ENCODE peak calls at places on chromosomes 5 and 9, in nine cellular contexts. O is tibial nerve, T is neural progenitor cell, L is OCI-LY7, Y is HCT116, K is ovary, Z is GM23338, F is endodermal cell, A is aorta. B is an unnamed sample. For H3K4me1, the result is how much of the 10 kb centered on the place peaks cover.

GRCh38 chr5:112163435-112163834 is 255.6 kb downstream of the EPB41L4A start:
- DNase-seq in O (no peak), T (no peak), L (no peak), Y (no peak), K (no peak), Z (no peak), F (no peak), A (no peak), B (no peak)

GRCh38 chr5:172731286-172732073 is 39.5 kb downstream of the DUSP1 start:
- DNase-seq in O (no peak), T (no peak), L (no peak), Y (peak), K (no peak), Z (no peak), F (peak), A (peak), B (peak)

GRCh38 chr9:128101690-128102089 is 25.8 kb downstream of the PTGES2 start:
- DNase-seq in O (no peak), T (no peak), L (no peak), Y (no peak), K (peak), Z (no peak), F (no peak), A (peak), B (no peak)

GRCh38 chr5:146751054-146751453 is 127.5 kb downstream of the PPP2R2B start:
- DNase-seq in O (no peak), T (no peak), L (no peak), Y (no peak), K (no peak), Z (no peak), F (no peak), A (no peak), B (no peak)

GRCh38 chr9:82424599-82424998 is 436.0 kb downstream of the SPATA31D1 start:
- DNase-seq in O (no peak), T (no peak), L (no peak), Y (no peak), K (no peak), Z (no peak), F (no peak), A (no peak), B (no peak)

GRCh38 chr9:130480673-130481072 is 35.9 kb downstream of the ASS1 start:
- DNase-seq in O (no peak), T (peak), L (no peak), Y (no peak), K (no peak), Z (peak), F (peak), A (no peak), B (no peak)

GRCh38 chr9:4235951-4236804 is 63.7 kb downstream of the GLIS3 start:
- DNase-seq in O (no peak), T (no peak), L (no peak), Y (peak), K (no peak), Z (no peak), F (peak), A (no peak), B (no peak)

GRCh38 chr5:133565993-133566392 is 46.3 kb downstream of the FSTL4 start:
- DNase-seq in O (peak), T (peak), L (peak), Y (no peak), K (no peak), Z (peak), F (peak), A (no peak), B (peak)

GRCh38 chr5:27158775-27159174 is 120.4 kb upstream of the CDH9 start:
- DNase-seq in O (no peak), T (no peak), L (no peak), Y (no peak), K (no peak), Z (no peak), F (no peak), A (no peak), B (no peak)

GRCh38 chr9:74721696-74722660 is 165.7 kb downstream of the TRPM6 start:
- DNase-seq in O (no peak), T (no peak), L (no peak), Y (no peak), K (no peak), Z (no peak), F (no peak), A (no peak), B (no peak)

GRCh38 chr9:74724317-74724716 is 163.4 kb downstream of the TRPM6 start:
- DNase-seq in O (no peak), T (no peak), L (no peak), Y (no peak), K (no peak), Z (no peak), F (no peak), A (no peak), B (no peak)

GRCh38 chr9:74729129-74729710 is 158.5 kb downstream of the TRPM6 start:
- DNase-seq in O (no peak), T (peak), L (no peak), Y (no peak), K (no peak), Z (no peak), F (no peak), A (no peak), B (no peak)

GRCh38 chr9:74726581-74726980 is 161.1 kb downstream of the TRPM6 start:
- DNase-seq in O (no peak), T (no peak), L (no peak), Y (no peak), K (no peak), Z (no peak), F (no peak), A (no peak), B (no peak)
- H3K4me1 ChIP-seq in O (under half), T (under half), L (under half), Y (under half), K (under half), Z (under half), F (under half), A (under half), B (under half)

GRCh38 chr5:170311856-170312405 is 14.4 kb upstream of the LCP2 start:
- DNase-seq in O (no peak), T (no peak), L (no peak), Y (no peak), K (no peak), Z (no peak), F (no peak), A (no peak), B (no peak)

GRCh38 chr5:170315154-170315553 is 17.6 kb upstream of the LCP2 start:
- DNase-seq in O (peak), T (peak), L (no peak), Y (no peak), K (peak), Z (no peak), F (no peak), A (peak), B (no peak)

GRCh38 chr5:170314696-170315095 is 17.1 kb upstream of the LCP2 start:
- DNase-seq in O (no peak), T (no peak), L (no peak), Y (no peak), K (no peak), Z (no peak), F (no peak), A (no peak), B (no peak)

GRCh38 chr5:170312666-170313065 is 15.1 kb upstream of the LCP2 start:
- DNase-seq in O (no peak), T (no peak), L (no peak), Y (no peak), K (no peak), Z (no peak), F (no peak), A (no peak), B (no peak)

GRCh38 chr5:170313344-170313743 is 15.8 kb upstream of the LCP2 start:
- DNase-seq in O (no peak), T (no peak), L (no peak), Y (no peak), K (no peak), Z (no peak), F (no peak), A (no peak), B (no peak)
- H3K4me1 ChIP-seq in O (under half), T (under half), L (under half), Y (under half), K (under half), Z (under half), F (under half), A (under half), B (under half)

GRCh38 chr5:178429541-178430186 is 160.5 kb downstream of the COL23A1 start:
- DNase-seq in O (no peak), T (no peak), L (no peak), Y (no peak), K (no peak), Z (no peak), F (no peak), A (no peak), B (no peak)
- H3K4me1 ChIP-seq in O (under half), T (under half), L (under half), Y (under half), K (under half), Z (under half), F (under half), A (under half), B (under half)

GRCh38 chr5:116561658-116562057 is 13.0 kb downstream of the SEMA6A start:
- DNase-seq in O (no peak), T (no peak), L (no peak), Y (no peak), K (no peak), Z (no peak), F (no peak), A (no peak), B (no peak)
- H3K4me1 ChIP-seq in O (under half), T (half or more), L (under half), Y (under half), K (under half), Z (half or more), F (under half), A (under half), B (under half)

DNA sequence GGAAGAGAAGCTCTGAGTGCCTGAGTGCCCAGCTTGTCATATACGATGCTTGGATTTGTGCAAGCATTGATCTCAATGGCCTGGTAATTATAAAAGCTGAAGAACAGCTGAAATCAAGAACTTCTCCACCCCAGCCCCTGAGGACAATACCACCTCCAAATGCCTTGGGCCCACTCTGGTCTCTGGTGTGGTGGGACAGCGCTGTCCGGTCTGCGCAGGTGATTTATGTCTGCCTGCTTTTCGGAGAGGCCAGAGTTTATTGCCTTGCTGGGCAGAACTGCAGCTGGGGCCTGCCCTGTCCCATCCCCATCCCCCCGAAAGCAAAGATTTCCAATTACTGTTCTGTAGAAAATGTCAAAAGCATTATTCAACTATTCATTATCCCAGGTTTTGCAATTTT is 1.1 kb upstream of the PDZD2 start:
- DNase-seq in O (no peak), T (no peak), L (no peak), Y (no peak), K (no peak), Z (no peak), F (no peak), A (no peak), B (no peak)
- H3K4me1 ChIP-seq in O (under half), T (under half), L (under half), Y (under half), K (under half), Z (under half), F (under half), A (under half), B (under half)

DNA sequence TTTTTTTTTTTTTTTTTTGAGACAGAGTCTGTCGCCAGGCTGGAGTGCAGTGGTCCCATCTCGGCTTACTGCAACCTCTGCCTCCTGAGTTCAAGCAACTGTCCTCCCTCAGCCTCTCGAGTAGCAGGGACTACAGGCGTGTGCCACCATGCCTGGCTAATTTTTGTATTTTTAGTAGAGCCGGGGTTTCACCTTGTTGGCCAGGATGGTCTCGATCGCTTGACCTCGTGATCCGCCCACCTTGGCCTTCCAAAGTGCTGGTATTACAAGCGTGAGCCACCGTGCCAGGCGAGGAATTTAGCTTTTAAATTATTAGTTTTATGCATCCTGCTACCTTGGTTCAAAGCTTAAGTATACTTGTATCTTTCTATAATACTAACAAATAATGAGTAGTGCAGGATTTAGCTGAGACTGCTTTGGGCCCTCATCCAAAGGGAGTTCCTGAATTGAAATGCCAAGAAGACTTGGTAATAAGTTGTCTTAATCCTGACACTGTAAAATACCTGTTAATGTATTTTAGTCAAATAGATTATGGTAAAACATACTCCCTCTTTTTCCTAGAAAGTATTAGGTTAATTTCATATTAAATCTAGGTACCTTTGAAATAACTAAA is 5.0 kb downstream of the CDC42SE2 start:
- DNase-seq in O (no peak), T (no peak), L (no peak), Y (no peak), K (no peak), Z (no peak), F (no peak), A (no peak), B (no peak)
- H3K4me1 ChIP-seq in O (under half), T (under half), L (half or more), Y (under half), K (under half), Z (under half), F (under half), A (under half), B (under half)

DNA sequence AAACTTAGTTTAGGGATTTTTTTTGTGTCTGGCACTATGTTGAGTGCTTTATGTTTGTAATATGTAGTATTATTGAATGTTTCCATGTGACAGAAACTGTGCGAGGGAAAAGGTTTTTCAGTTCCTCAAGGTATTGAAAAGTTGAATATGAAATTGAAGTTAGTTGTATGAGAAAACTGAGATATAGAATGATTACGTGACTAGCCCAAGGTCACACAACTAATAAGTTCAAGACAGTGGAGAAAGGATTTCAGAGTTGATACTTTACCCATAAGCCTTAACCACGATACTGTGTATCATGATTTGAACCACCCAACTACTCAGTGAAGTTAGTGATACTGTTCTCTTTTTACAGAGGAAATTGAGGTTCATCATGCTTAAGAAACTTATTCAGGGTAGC is 5.7 kb downstream of the NIPBL start:
- DNase-seq in O (no peak), T (no peak), L (no peak), Y (no peak), K (no peak), Z (no peak), F (no peak), A (no peak), B (no peak)
- H3K4me1 ChIP-seq in O (half or more), T (under half), L (under half), Y (under half), K (under half), Z (under half), F (under half), A (under half), B (under half)

DNA sequence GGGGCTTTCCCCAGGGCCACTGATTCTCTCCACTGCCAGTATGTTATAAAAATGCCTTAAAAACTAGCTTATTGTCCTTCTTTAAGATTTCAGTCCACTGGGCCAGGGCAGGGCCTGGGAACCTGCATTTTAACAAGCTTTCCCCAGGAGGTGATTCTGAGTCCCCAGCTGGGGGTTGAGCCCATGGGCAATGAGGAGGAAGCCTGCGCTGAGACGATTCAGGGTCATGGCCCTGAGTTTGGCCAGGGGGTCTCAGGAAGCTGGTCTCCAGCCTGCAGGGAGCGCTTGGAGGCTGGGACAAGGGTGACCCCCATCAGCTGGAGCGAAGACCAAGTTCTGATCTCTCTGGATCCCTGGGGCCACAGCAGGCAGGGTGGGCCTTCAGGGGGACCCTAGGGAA is 28.8 kb downstream of the DAB2IP start:
- DNase-seq in O (no peak), T (no peak), L (no peak), Y (no peak), K (no peak), Z (no peak), F (no peak), A (peak), B (no peak)
- H3K4me1 ChIP-seq in O (under half), T (under half), L (under half), Y (under half), K (under half), Z (under half), F (under half), A (under half), B (under half)

GRCh38 chr5:67045816-67046740 is 150.5 kb downstream of the CD180 start:
- DNase-seq in O (no peak), T (no peak), L (no peak), Y (no peak), K (no peak), Z (no peak), F (no peak), A (no peak), B (peak)

GRCh38 chr5:67050125-67050524 is 146.5 kb downstream of the CD180 start:
- DNase-seq in O (no peak), T (no peak), L (no peak), Y (no peak), K (no peak), Z (no peak), F (no peak), A (no peak), B (no peak)

GRCh38 chr5:67050635-67051034 is 146.0 kb downstream of the CD180 start:
- DNase-seq in O (no peak), T (no peak), L (no peak), Y (no peak), K (no peak), Z (no peak), F (no peak), A (no peak), B (no peak)

GRCh38 chr5:67047180-67047579 is 149.4 kb downstream of the CD180 start:
- DNase-seq in O (no peak), T (peak), L (no peak), Y (no peak), K (no peak), Z (no peak), F (no peak), A (no peak), B (no peak)

GRCh38 chr5:67047616-67048015 is 149.0 kb downstream of the CD180 start:
- DNase-seq in O (no peak), T (no peak), L (no peak), Y (no peak), K (no peak), Z (peak), F (no peak), A (no peak), B (no peak)
- H3K4me1 ChIP-seq in O (under half), T (under half), L (under half), Y (under half), K (under half), Z (under half), F (under half), A (under half), B (half or more)

GRCh38 chr9:129164246-129164930 is 13.7 kb downstream of the IER5L start:
- DNase-seq in O (no peak), T (peak), L (no peak), Y (no peak), K (peak), Z (peak), F (no peak), A (no peak), B (no peak)
- H3K4me1 ChIP-seq in O (under half), T (under half), L (under half), Y (half or more), K (under half), Z (under half), F (under half), A (under half), B (under half)

B was measured in Caco-2.